ENCODE peak calls at places on chromosomes 4 and X, in ten cellular contexts. One of them, this sample, is unnamed. For H3K4me1, the result is how much of the 10 kb centered on the place peaks cover.

GRCh38 chrX:106874075-106874474 is 29.1 kb downstream of the RIPPLY1 start:
- DNase-seq in endothelial cell of umbilical vein: peak
- DNase-seq in uterus: no peak
- DNase-seq in CD8-positive, alpha-beta T cell: no peak
- DNase-seq in mesenchymal stem cell: peak
- DNase-seq in A549: peak
- DNase-seq in PC-9: no peak
- DNase-seq in hepatocyte: peak
- DNase-seq in tibial artery: no peak
- DNase-seq in H1: no peak
- DNase-seq in this sample: no peak

GRCh38 chr4:88791274-88791673 is 93.6 kb upstream of the NAP1L5 start:
- DNase-seq in endothelial cell of umbilical vein: peak
- DNase-seq in uterus: no peak
- DNase-seq in CD8-positive, alpha-beta T cell: no peak
- DNase-seq in mesenchymal stem cell: peak
- DNase-seq in A549: no peak
- DNase-seq in PC-9: no peak
- DNase-seq in hepatocyte: no peak
- DNase-seq in tibial artery: no peak
- DNase-seq in H1: no peak
- DNase-seq in this sample: no peak

GRCh38 chrX:110759785-110760184 is 35.8 kb downstream of the CHRDL1 start:
- DNase-seq in endothelial cell of umbilical vein: no peak
- DNase-seq in uterus: no peak
- DNase-seq in CD8-positive, alpha-beta T cell: no peak
- DNase-seq in mesenchymal stem cell: no peak
- DNase-seq in A549: no peak
- DNase-seq in PC-9: no peak
- DNase-seq in hepatocyte: no peak
- DNase-seq in tibial artery: no peak
- DNase-seq in H1: no peak
- DNase-seq in this sample: no peak

GRCh38 chr4:118942465-118942864 is 53.8 kb downstream of the SYNPO2 start:
- DNase-seq in endothelial cell of umbilical vein: no peak
- DNase-seq in uterus: no peak
- DNase-seq in CD8-positive, alpha-beta T cell: no peak
- DNase-seq in mesenchymal stem cell: peak
- DNase-seq in A549: no peak
- DNase-seq in PC-9: no peak
- DNase-seq in hepatocyte: no peak
- DNase-seq in tibial artery: no peak
- DNase-seq in H1: no peak
- DNase-seq in this sample: no peak

GRCh38 chr4:53014881-53015280 is 152.8 kb downstream of the RASL11B start:
- DNase-seq in endothelial cell of umbilical vein: no peak
- DNase-seq in uterus: no peak
- DNase-seq in CD8-positive, alpha-beta T cell: no peak
- DNase-seq in mesenchymal stem cell: no peak
- DNase-seq in A549: no peak
- DNase-seq in PC-9: no peak
- DNase-seq in hepatocyte: no peak
- DNase-seq in tibial artery: no peak
- DNase-seq in H1: no peak
- DNase-seq in this sample: no peak

GRCh38 chr4:136810626-136811025 is 721.7 kb downstream of the PCDH18 start:
- DNase-seq in endothelial cell of umbilical vein: no peak
- DNase-seq in uterus: no peak
- DNase-seq in CD8-positive, alpha-beta T cell: no peak
- DNase-seq in mesenchymal stem cell: no peak
- DNase-seq in A549: no peak
- DNase-seq in PC-9: no peak
- DNase-seq in hepatocyte: no peak
- DNase-seq in tibial artery: no peak
- DNase-seq in H1: no peak
- DNase-seq in this sample: no peak

GRCh38 chrX:154136627-154137161 is 7.3 kb upstream of the OPN1LW start:
- DNase-seq in endothelial cell of umbilical vein: peak
- DNase-seq in uterus: peak
- DNase-seq in CD8-positive, alpha-beta T cell: peak
- DNase-seq in mesenchymal stem cell: peak
- DNase-seq in A549: peak
- DNase-seq in PC-9: peak
- DNase-seq in hepatocyte: peak
- DNase-seq in tibial artery: peak
- DNase-seq in H1: peak
- DNase-seq in this sample: peak

GRCh38 chr4:185524888-185525863 is 10.1 kb downstream of the PDLIM3 start:
- DNase-seq in endothelial cell of umbilical vein: no peak
- DNase-seq in uterus: no peak
- DNase-seq in CD8-positive, alpha-beta T cell: no peak
- DNase-seq in mesenchymal stem cell: peak
- DNase-seq in A549: no peak
- DNase-seq in PC-9: no peak
- DNase-seq in hepatocyte: no peak
- DNase-seq in tibial artery: no peak
- DNase-seq in H1: no peak
- DNase-seq in this sample: no peak

GRCh38 chrX:70044541-70045245 is 5.0 kb downstream of the AWAT2 start:
- DNase-seq in endothelial cell of umbilical vein: peak
- DNase-seq in uterus: no peak
- DNase-seq in CD8-positive, alpha-beta T cell: no peak
- DNase-seq in mesenchymal stem cell: no peak
- DNase-seq in A549: no peak
- DNase-seq in PC-9: no peak
- DNase-seq in hepatocyte: no peak
- DNase-seq in tibial artery: no peak
- DNase-seq in H1: no peak
- DNase-seq in this sample: no peak

GRCh38 chrX:70041993-70042392 is 7.7 kb downstream of the AWAT2 start:
- DNase-seq in endothelial cell of umbilical vein: no peak
- DNase-seq in uterus: no peak
- DNase-seq in CD8-positive, alpha-beta T cell: no peak
- DNase-seq in mesenchymal stem cell: no peak
- DNase-seq in A549: no peak
- DNase-seq in PC-9: no peak
- DNase-seq in hepatocyte: no peak
- DNase-seq in tibial artery: no peak
- DNase-seq in H1: no peak
- DNase-seq in this sample: no peak

GRCh38 chrX:70039758-70040157 is 10.0 kb downstream of the AWAT2 start:
- DNase-seq in endothelial cell of umbilical vein: no peak
- DNase-seq in uterus: no peak
- DNase-seq in CD8-positive, alpha-beta T cell: no peak
- DNase-seq in mesenchymal stem cell: no peak
- DNase-seq in A549: no peak
- DNase-seq in PC-9: no peak
- DNase-seq in hepatocyte: no peak
- DNase-seq in tibial artery: no peak
- DNase-seq in H1: no peak
- DNase-seq in this sample: no peak

GRCh38 chrX:70043685-70044084 is 6.1 kb downstream of the AWAT2 start:
- DNase-seq in endothelial cell of umbilical vein: no peak
- DNase-seq in uterus: no peak
- DNase-seq in CD8-positive, alpha-beta T cell: no peak
- DNase-seq in mesenchymal stem cell: no peak
- DNase-seq in A549: no peak
- DNase-seq in PC-9: no peak
- DNase-seq in hepatocyte: no peak
- DNase-seq in tibial artery: no peak
- DNase-seq in H1: no peak
- DNase-seq in this sample: no peak

GRCh38 chrX:70042399-70043371 is 7.1 kb downstream of the AWAT2 start:
- DNase-seq in endothelial cell of umbilical vein: no peak
- DNase-seq in uterus: no peak
- DNase-seq in CD8-positive, alpha-beta T cell: no peak
- DNase-seq in mesenchymal stem cell: no peak
- DNase-seq in A549: no peak
- DNase-seq in PC-9: peak
- DNase-seq in hepatocyte: no peak
- DNase-seq in tibial artery: no peak
- DNase-seq in H1: no peak
- DNase-seq in this sample: no peak
- H3K4me1 ChIP-seq in endothelial cell of umbilical vein: under half
- H3K4me1 ChIP-seq in uterus: under half
- H3K4me1 ChIP-seq in CD8-positive, alpha-beta T cell: under half
- H3K4me1 ChIP-seq in mesenchymal stem cell: under half
- H3K4me1 ChIP-seq in A549: under half
- H3K4me1 ChIP-seq in PC-9: under half
- H3K4me1 ChIP-seq in hepatocyte: under half
- H3K4me1 ChIP-seq in tibial artery: under half
- H3K4me1 ChIP-seq in H1: under half
- H3K4me1 ChIP-seq in this sample: under half

GRCh38 chr4:170672571-170672970 is 582.8 kb upstream of the AADAT start:
- DNase-seq in endothelial cell of umbilical vein: peak
- DNase-seq in uterus: no peak
- DNase-seq in CD8-positive, alpha-beta T cell: no peak
- DNase-seq in mesenchymal stem cell: peak
- DNase-seq in A549: no peak
- DNase-seq in PC-9: no peak
- DNase-seq in hepatocyte: no peak
- DNase-seq in tibial artery: no peak
- DNase-seq in H1: no peak
- DNase-seq in this sample: no peak

GRCh38 chr4:170666909-170667308 is 577.2 kb upstream of the AADAT start:
- DNase-seq in endothelial cell of umbilical vein: no peak
- DNase-seq in uterus: no peak
- DNase-seq in CD8-positive, alpha-beta T cell: no peak
- DNase-seq in mesenchymal stem cell: no peak
- DNase-seq in A549: no peak
- DNase-seq in PC-9: no peak
- DNase-seq in hepatocyte: no peak
- DNase-seq in tibial artery: no peak
- DNase-seq in H1: no peak
- DNase-seq in this sample: no peak

GRCh38 chr4:170674176-170674575 is 584.4 kb upstream of the AADAT start:
- DNase-seq in endothelial cell of umbilical vein: no peak
- DNase-seq in uterus: no peak
- DNase-seq in CD8-positive, alpha-beta T cell: no peak
- DNase-seq in mesenchymal stem cell: no peak
- DNase-seq in A549: no peak
- DNase-seq in PC-9: no peak
- DNase-seq in hepatocyte: no peak
- DNase-seq in tibial artery: no peak
- DNase-seq in H1: no peak
- DNase-seq in this sample: no peak

GRCh38 chr4:170667814-170668213 is 578.1 kb upstream of the AADAT start:
- DNase-seq in endothelial cell of umbilical vein: no peak
- DNase-seq in uterus: no peak
- DNase-seq in CD8-positive, alpha-beta T cell: no peak
- DNase-seq in mesenchymal stem cell: no peak
- DNase-seq in A549: no peak
- DNase-seq in PC-9: no peak
- DNase-seq in hepatocyte: no peak
- DNase-seq in tibial artery: no peak
- DNase-seq in H1: no peak
- DNase-seq in this sample: no peak

GRCh38 chr4:170671171-170671570 is 581.4 kb upstream of the AADAT start:
- DNase-seq in endothelial cell of umbilical vein: no peak
- DNase-seq in uterus: no peak
- DNase-seq in CD8-positive, alpha-beta T cell: no peak
- DNase-seq in mesenchymal stem cell: no peak
- DNase-seq in A549: no peak
- DNase-seq in PC-9: no peak
- DNase-seq in hepatocyte: no peak
- DNase-seq in tibial artery: no peak
- DNase-seq in H1: no peak
- DNase-seq in this sample: no peak
- H3K4me1 ChIP-seq in endothelial cell of umbilical vein: under half
- H3K4me1 ChIP-seq in uterus: under half
- H3K4me1 ChIP-seq in CD8-positive, alpha-beta T cell: under half
- H3K4me1 ChIP-seq in mesenchymal stem cell: under half
- H3K4me1 ChIP-seq in A549: under half
- H3K4me1 ChIP-seq in PC-9: under half
- H3K4me1 ChIP-seq in hepatocyte: under half
- H3K4me1 ChIP-seq in tibial artery: under half
- H3K4me1 ChIP-seq in H1: under half
- H3K4me1 ChIP-seq in this sample: under half

GRCh38 chr4:30767147-30767546 is 47.0 kb downstream of the PCDH7 start:
- DNase-seq in endothelial cell of umbilical vein: peak
- DNase-seq in uterus: no peak
- DNase-seq in CD8-positive, alpha-beta T cell: no peak
- DNase-seq in mesenchymal stem cell: no peak
- DNase-seq in A549: no peak
- DNase-seq in PC-9: no peak
- DNase-seq in hepatocyte: no peak
- DNase-seq in tibial artery: no peak
- DNase-seq in H1: no peak
- DNase-seq in this sample: no peak

GRCh38 chr4:30769093-30769492 is 48.9 kb downstream of the PCDH7 start:
- DNase-seq in endothelial cell of umbilical vein: peak
- DNase-seq in uterus: no peak
- DNase-seq in CD8-positive, alpha-beta T cell: no peak
- DNase-seq in mesenchymal stem cell: no peak
- DNase-seq in A549: no peak
- DNase-seq in PC-9: no peak
- DNase-seq in hepatocyte: no peak
- DNase-seq in tibial artery: no peak
- DNase-seq in H1: no peak
- DNase-seq in this sample: no peak

GRCh38 chr4:30770049-30770549 is 49.9 kb downstream of the PCDH7 start:
- DNase-seq in endothelial cell of umbilical vein: peak
- DNase-seq in uterus: no peak
- DNase-seq in CD8-positive, alpha-beta T cell: no peak
- DNase-seq in mesenchymal stem cell: peak
- DNase-seq in A549: no peak
- DNase-seq in PC-9: peak
- DNase-seq in hepatocyte: no peak
- DNase-seq in tibial artery: no peak
- DNase-seq in H1: no peak
- DNase-seq in this sample: no peak

GRCh38 chr4:30765022-30765421 is 44.9 kb downstream of the PCDH7 start:
- DNase-seq in endothelial cell of umbilical vein: peak
- DNase-seq in uterus: no peak
- DNase-seq in CD8-positive, alpha-beta T cell: no peak
- DNase-seq in mesenchymal stem cell: no peak
- DNase-seq in A549: no peak
- DNase-seq in PC-9: no peak
- DNase-seq in hepatocyte: no peak
- DNase-seq in tibial artery: no peak
- DNase-seq in H1: no peak
- DNase-seq in this sample: no peak

DNA sequence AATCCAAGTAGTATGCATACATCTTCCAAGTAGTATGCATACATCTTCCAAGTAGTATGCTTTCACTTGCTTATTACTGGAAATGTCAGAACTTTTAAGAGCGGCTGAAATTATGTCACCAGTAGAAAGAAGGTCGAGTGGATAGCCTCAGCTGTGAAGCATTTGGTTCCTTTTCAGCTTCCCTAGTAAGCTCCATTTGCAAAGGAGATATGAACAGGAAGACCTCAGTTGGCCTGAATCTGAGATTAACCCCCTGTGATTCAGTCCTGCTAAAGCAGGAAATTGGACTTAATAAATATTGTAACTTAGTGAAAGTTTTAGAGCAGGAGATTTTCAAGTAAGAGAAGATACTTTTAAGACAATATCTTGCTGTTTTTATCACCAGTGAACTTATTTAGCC is 48.1 kb downstream of the PCDH7 start:
- DNase-seq in endothelial cell of umbilical vein: peak
- DNase-seq in uterus: no peak
- DNase-seq in CD8-positive, alpha-beta T cell: no peak
- DNase-seq in mesenchymal stem cell: peak
- DNase-seq in A549: no peak
- DNase-seq in PC-9: no peak
- DNase-seq in hepatocyte: no peak
- DNase-seq in tibial artery: no peak
- DNase-seq in H1: no peak
- DNase-seq in this sample: no peak
- H3K4me1 ChIP-seq in endothelial cell of umbilical vein: half or more
- H3K4me1 ChIP-seq in uterus: under half
- H3K4me1 ChIP-seq in CD8-positive, alpha-beta T cell: under half
- H3K4me1 ChIP-seq in mesenchymal stem cell: under half
- H3K4me1 ChIP-seq in A549: under half
- H3K4me1 ChIP-seq in PC-9: under half
- H3K4me1 ChIP-seq in hepatocyte: under half
- H3K4me1 ChIP-seq in tibial artery: half or more
- H3K4me1 ChIP-seq in H1: under half
- H3K4me1 ChIP-seq in this sample: under half

GRCh38 chr4:108072300-108072699 is 82.6 kb downstream of the HADH start:
- DNase-seq in endothelial cell of umbilical vein: no peak
- DNase-seq in uterus: no peak
- DNase-seq in CD8-positive, alpha-beta T cell: peak
- DNase-seq in mesenchymal stem cell: no peak
- DNase-seq in A549: no peak
- DNase-seq in PC-9: no peak
- DNase-seq in hepatocyte: peak
- DNase-seq in tibial artery: no peak
- DNase-seq in H1: no peak
- DNase-seq in this sample: no peak
- H3K4me1 ChIP-seq in endothelial cell of umbilical vein: under half
- H3K4me1 ChIP-seq in uterus: under half
- H3K4me1 ChIP-seq in CD8-positive, alpha-beta T cell: half or more
- H3K4me1 ChIP-seq in mesenchymal stem cell: under half
- H3K4me1 ChIP-seq in A549: under half
- H3K4me1 ChIP-seq in PC-9: under half
- H3K4me1 ChIP-seq in hepatocyte: under half
- H3K4me1 ChIP-seq in tibial artery: under half
- H3K4me1 ChIP-seq in H1: under half
- H3K4me1 ChIP-seq in this sample: under half

This sample was measured in lung.